ENCODE peak calls at places on chromosomes 7 and 10, in seven cellular contexts. P is neural crest cell, A is GM23338, K is BE2C, D is B cell, O is HCT116, Q is GM20000. J is an unnamed sample.

GRCh38 chr10:122565766-122566206 is 5.2 kb downstream of the DMBT1 start:
- DNase-seq in P (peak), A (peak), K (peak), D (no peak), O (peak), Q (peak), J (peak)

GRCh38 chr7:24881622-24882021 is 98.4 kb downstream of the OSBPL3 start:
- DNase-seq in P (no peak), A (peak), K (no peak), D (no peak), O (no peak), Q (no peak), J (no peak)

GRCh38 chr10:60162631-60163030 is 227.0 kb downstream of the ANK3 start:
- DNase-seq in P (no peak), A (no peak), K (no peak), D (no peak), O (no peak), Q (no peak), J (no peak)

GRCh38 chr7:143519411-143520131 is 41.9 kb downstream of the TAS2R41 start:
- DNase-seq in P (no peak), A (no peak), K (no peak), D (no peak), O (no peak), Q (no peak), J (no peak)

GRCh38 chr7:2109251-2109935 is 123.4 kb downstream of the MAD1L1 start:
- DNase-seq in P (no peak), A (no peak), K (no peak), D (no peak), O (no peak), Q (no peak), J (no peak)

GRCh38 chr7:8109196-8110022 is 140.8 kb downstream of the GLCCI1 start:
- DNase-seq in P (no peak), A (no peak), K (no peak), D (no peak), O (no peak), Q (no peak), J (no peak)

GRCh38 chr7:105218939-105219770 is 169.6 kb downstream of the SRPK2 start:
- DNase-seq in P (no peak), A (no peak), K (no peak), D (no peak), O (no peak), Q (no peak), J (no peak)

GRCh38 chr10:72316748-72317435 is 37.8 kb downstream of the DNAJB12 start:
- DNase-seq in P (no peak), A (no peak), K (peak), D (peak), O (no peak), Q (no peak), J (peak)

GRCh38 chr10:49359349-49360231 is 36.3 kb downstream of the DRGX start:
- DNase-seq in P (no peak), A (peak), K (peak), D (no peak), O (no peak), Q (no peak), J (no peak)

GRCh38 chr10:79264942-79265341 is 82.3 kb upstream of the PPIF start:
- DNase-seq in P (no peak), A (no peak), K (no peak), D (no peak), O (no peak), Q (no peak), J (no peak)

GRCh38 chr7:94212160-94212559 is 182.5 kb upstream of the COL1A2 start:
- DNase-seq in P (no peak), A (no peak), K (no peak), D (no peak), O (no peak), Q (no peak), J (no peak)

GRCh38 chr10:75137533-75138438 is 26.3 kb downstream of the SAMD8 start:
- DNase-seq in P (no peak), A (no peak), K (no peak), D (no peak), O (peak), Q (no peak), J (no peak)

GRCh38 chr10:71187600-71187999 is 24.8 kb upstream of the UNC5B start:
- DNase-seq in P (no peak), A (no peak), K (no peak), D (no peak), O (no peak), Q (no peak), J (no peak)

GRCh38 chr10:30705086-30705624 is 75.6 kb upstream of the LYZL2 start:
- DNase-seq in P (no peak), A (no peak), K (no peak), D (peak), O (no peak), Q (peak), J (no peak)

GRCh38 chr10:100864981-100865380 is 47.8 kb upstream of the SLF2 start:
- DNase-seq in P (no peak), A (no peak), K (no peak), D (no peak), O (no peak), Q (no peak), J (no peak)

GRCh38 chr7:23472974-23473847 is 2.9 kb upstream of the IGF2BP3 start:
- DNase-seq in P (peak), A (no peak), K (peak), D (no peak), O (no peak), Q (no peak), J (no peak)

GRCh38 chr7:158971214-158971613 is 114.9 kb downstream of the DYNC2I1 start:
- DNase-seq in P (no peak), A (no peak), K (no peak), D (no peak), O (no peak), Q (no peak), J (no peak)

GRCh38 chr7:20330797-20331230 is at the start of gene ITGB8:
- DNase-seq in P (no peak), A (no peak), K (no peak), D (no peak), O (no peak), Q (no peak), J (no peak)

GRCh38 chr7:56639173-56639746 is 493.0 kb downstream of the ZNF479 start:
- DNase-seq in P (no peak), A (no peak), K (no peak), D (no peak), O (no peak), Q (no peak), J (no peak)

DNA sequence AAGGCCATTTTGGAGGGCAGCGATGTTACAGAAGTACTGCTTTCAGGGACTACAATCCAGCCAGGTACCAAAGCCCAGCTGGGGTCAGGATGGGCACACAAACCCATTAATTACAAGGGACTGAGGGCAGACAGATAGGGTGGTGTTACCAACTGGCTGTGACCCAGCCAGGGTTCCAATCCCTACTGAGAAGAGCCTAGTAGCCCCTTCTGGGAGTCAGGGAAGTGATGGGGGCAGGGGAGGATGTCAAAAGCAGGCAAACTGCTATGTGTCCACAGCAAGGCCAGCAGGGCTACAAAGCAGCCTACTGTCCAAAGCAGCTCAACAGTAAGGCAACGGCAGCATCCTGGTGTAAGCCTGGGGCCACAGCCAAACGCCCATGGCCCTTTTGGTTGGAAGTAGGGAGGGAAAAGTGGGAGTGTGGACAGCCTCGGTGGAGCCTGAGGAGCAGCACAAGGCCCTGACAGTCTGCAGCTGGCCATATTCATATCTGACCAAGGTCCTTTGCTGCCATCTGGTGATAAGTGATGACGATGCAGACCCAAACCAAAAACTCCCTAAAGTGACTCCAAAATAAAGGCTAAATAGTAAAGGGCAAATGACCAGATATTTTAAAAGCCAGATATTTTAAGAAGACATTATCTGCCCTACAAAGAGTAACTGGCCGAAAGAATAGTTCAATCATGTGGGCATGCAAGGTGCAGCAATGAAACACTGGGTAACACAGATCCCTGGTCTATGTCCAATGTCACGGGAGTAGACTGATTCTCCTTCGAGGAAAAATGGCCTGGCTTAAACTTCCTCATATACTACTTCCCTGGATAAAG is 56.9 kb downstream of the XPNPEP1 start:
- DNase-seq in P (peak), A (peak), K (peak), D (no peak), O (peak), Q (no peak), J (no peak)
- TF ChIP-seq CTCF in P (peak), A (peak), K (peak), D (no peak), O (peak), Q (no peak), J (peak)

DNA sequence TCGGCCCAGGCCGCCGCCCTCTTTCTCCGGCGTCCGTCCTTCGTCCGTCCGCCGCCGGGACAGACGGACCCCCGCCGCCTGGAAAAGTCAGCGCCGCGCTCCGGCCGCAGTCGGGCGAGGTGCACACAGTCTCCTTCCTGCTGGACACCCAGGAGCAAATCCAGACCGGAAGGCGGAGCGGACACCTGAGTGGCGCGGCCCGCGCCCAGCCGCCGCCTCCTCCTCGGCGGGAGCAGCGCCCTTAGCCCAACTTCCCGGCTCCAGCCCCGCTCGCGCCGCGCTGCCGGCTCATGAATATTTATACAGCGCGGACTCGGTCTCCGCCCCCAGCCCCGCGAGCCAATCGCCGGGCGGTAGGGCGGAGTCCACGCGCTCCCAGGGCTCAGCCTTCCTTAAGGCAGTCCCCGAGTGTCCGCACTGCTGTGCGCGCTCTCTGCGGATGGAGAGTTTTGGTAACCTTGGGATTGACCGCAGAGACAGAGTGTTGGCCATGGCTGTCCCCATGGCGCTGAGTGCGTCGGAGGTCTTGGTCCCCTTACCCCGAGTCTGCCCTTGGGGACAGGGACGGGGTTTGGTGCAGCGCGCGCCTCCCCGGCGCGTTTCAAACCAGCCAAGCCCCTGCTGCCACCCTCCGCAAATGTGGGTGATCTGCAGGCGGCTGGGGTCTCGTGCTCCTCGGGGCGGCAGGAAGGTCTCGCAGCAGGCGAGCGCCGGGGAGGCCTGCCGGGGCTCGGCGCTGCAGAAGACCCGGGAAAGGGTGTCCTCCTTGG is at the start of gene FZD8:
- DNase-seq in P (peak), A (peak), K (peak), D (peak), O (peak), Q (peak), J (peak)
- TF ChIP-seq CTCF in P (peak), A (no peak), K (peak), D (no peak), O (no peak), Q (no peak), J (peak)

GRCh38 chr7:149662591-149663095 is 110.7 kb downstream of the ZNF467 start:
- DNase-seq in P (peak), A (peak), K (peak), D (no peak), O (peak), Q (peak), J (peak)
- TF ChIP-seq CTCF in P (peak), A (peak), K (peak), D (peak), O (peak), Q (peak), J (peak)

GRCh38 chr10:129706523-129706922 is 239.5 kb downstream of the MGMT start:
- DNase-seq in P (no peak), A (no peak), K (no peak), D (no peak), O (no peak), Q (no peak), J (no peak)
- TF ChIP-seq CTCF in P (no peak), A (no peak), K (no peak), D (no peak), O (no peak), Q (no peak), J (no peak)

J was measured in upper lobe of right lung.